ENCODE peak calls at places on chromosomes 2 and 18, in five cellular contexts. One of them, this sample, is unnamed.

GRCh38 chr2:217254111-217254510 is 394.2 kb upstream of the TNP1 start:
- DNase-seq in choroid plexus epithelial cell: no peak
- DNase-seq in sigmoid colon: no peak
- DNase-seq in cardiac fibroblast: no peak
- DNase-seq in GM23338: no peak
- DNase-seq in this sample: no peak

GRCh38 chr18:24402209-24402785 is 4.7 kb upstream of the OSBPL1A start:
- DNase-seq in choroid plexus epithelial cell: no peak
- DNase-seq in sigmoid colon: no peak
- DNase-seq in cardiac fibroblast: no peak
- DNase-seq in GM23338: peak; percentile 70
- DNase-seq in this sample: no peak

GRCh38 chr18:75210274-75211001 is at the start of gene TSHZ1:
- DNase-seq in choroid plexus epithelial cell: peak; percentile 94
- DNase-seq in sigmoid colon: peak; percentile 86
- DNase-seq in cardiac fibroblast: peak; percentile 87
- DNase-seq in GM23338: peak; percentile 80
- DNase-seq in this sample: no peak

GRCh38 chr18:21684731-21685130 is 19.8 kb downstream of the ABHD3 start:
- DNase-seq in choroid plexus epithelial cell: no peak
- DNase-seq in sigmoid colon: no peak
- DNase-seq in cardiac fibroblast: no peak
- DNase-seq in GM23338: no peak
- DNase-seq in this sample: no peak

GRCh38 chr2:141055526-141055925 is 1075.3 kb downstream of the LRP1B start:
- DNase-seq in choroid plexus epithelial cell: peak; percentile 62
- DNase-seq in sigmoid colon: no peak
- DNase-seq in cardiac fibroblast: peak; percentile 38
- DNase-seq in GM23338: no peak
- DNase-seq in this sample: no peak

GRCh38 chr18:55844373-55844772 is 256.4 kb upstream of the TCF4 start:
- DNase-seq in choroid plexus epithelial cell: peak; percentile 30
- DNase-seq in sigmoid colon: no peak
- DNase-seq in cardiac fibroblast: no peak
- DNase-seq in GM23338: no peak
- DNase-seq in this sample: no peak

GRCh38 chr2:7241041-7241440 is 323.8 kb downstream of the RNF144A start:
- DNase-seq in choroid plexus epithelial cell: no peak
- DNase-seq in sigmoid colon: no peak
- DNase-seq in cardiac fibroblast: no peak
- DNase-seq in GM23338: no peak
- DNase-seq in this sample: no peak

GRCh38 chr2:203559640-203560039 is 24.5 kb upstream of the RAPH1 start:
- DNase-seq in choroid plexus epithelial cell: no peak
- DNase-seq in sigmoid colon: no peak
- DNase-seq in cardiac fibroblast: no peak
- DNase-seq in GM23338: no peak
- DNase-seq in this sample: no peak

GRCh38 chr2:64262068-64262467 is 117.8 kb upstream of the PELI1 start:
- DNase-seq in choroid plexus epithelial cell: peak; percentile 69
- DNase-seq in sigmoid colon: no peak
- DNase-seq in cardiac fibroblast: peak; percentile 55
- DNase-seq in GM23338: no peak
- DNase-seq in this sample: no peak

GRCh38 chr2:232998666-232998985 is 14.4 kb downstream of the NGEF start:
- DNase-seq in choroid plexus epithelial cell: no peak
- DNase-seq in sigmoid colon: peak; percentile 48
- DNase-seq in cardiac fibroblast: no peak
- DNase-seq in GM23338: no peak
- DNase-seq in this sample: no peak

GRCh38 chr2:233000886-233001750 is 11.9 kb downstream of the NGEF start:
- DNase-seq in choroid plexus epithelial cell: no peak
- DNase-seq in sigmoid colon: peak; percentile 50
- DNase-seq in cardiac fibroblast: no peak
- DNase-seq in GM23338: no peak
- DNase-seq in this sample: no peak

GRCh38 chr2:233002829-233003657 is 10.0 kb downstream of the NGEF start:
- DNase-seq in choroid plexus epithelial cell: no peak
- DNase-seq in sigmoid colon: no peak
- DNase-seq in cardiac fibroblast: no peak
- DNase-seq in GM23338: no peak
- DNase-seq in this sample: no peak

GRCh38 chr2:232997749-232998665 is 15.0 kb downstream of the NGEF start:
- DNase-seq in choroid plexus epithelial cell: no peak
- DNase-seq in sigmoid colon: peak; percentile 52
- DNase-seq in cardiac fibroblast: no peak
- DNase-seq in GM23338: no peak
- DNase-seq in this sample: no peak

GRCh38 chr2:232999354-232999753 is 13.7 kb downstream of the NGEF start:
- DNase-seq in choroid plexus epithelial cell: no peak
- DNase-seq in sigmoid colon: peak; percentile 26
- DNase-seq in cardiac fibroblast: no peak
- DNase-seq in GM23338: peak; percentile 49
- DNase-seq in this sample: no peak
- TF ChIP-seq CTCF in choroid plexus epithelial cell: no peak
- TF ChIP-seq CTCF in sigmoid colon: no peak
- TF ChIP-seq CTCF in cardiac fibroblast: no peak
- TF ChIP-seq CTCF in GM23338: peak; percentile 32
- TF ChIP-seq CTCF in this sample: no peak

DNA sequence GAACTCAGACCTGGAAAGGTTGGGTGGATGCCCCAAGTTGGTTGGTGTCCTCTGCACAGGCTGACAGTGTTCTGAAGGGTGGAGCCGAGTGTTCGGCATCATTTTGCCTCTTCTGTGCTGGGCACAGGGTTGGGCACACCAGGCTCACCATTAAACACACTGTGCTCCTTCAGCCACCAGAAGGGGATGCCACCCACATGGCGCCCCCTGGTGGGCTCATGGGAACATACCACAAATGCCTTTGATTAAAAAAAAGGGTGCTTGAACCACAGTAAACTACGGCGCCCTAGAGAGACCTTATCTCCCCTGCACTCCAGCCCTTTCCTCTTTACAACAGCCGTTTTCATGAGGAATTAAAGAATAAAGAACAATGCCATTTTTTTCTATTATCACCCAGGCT is 89.4 kb downstream of the CELF4 start:
- DNase-seq in choroid plexus epithelial cell: peak; percentile 2
- DNase-seq in sigmoid colon: no peak
- DNase-seq in cardiac fibroblast: peak; percentile 38
- DNase-seq in GM23338: peak; percentile 74
- DNase-seq in this sample: no peak
- TF ChIP-seq CTCF in choroid plexus epithelial cell: peak; percentile 33
- TF ChIP-seq CTCF in sigmoid colon: no peak
- TF ChIP-seq CTCF in cardiac fibroblast: no peak
- TF ChIP-seq CTCF in GM23338: peak; percentile 85
- TF ChIP-seq CTCF in this sample: peak; percentile 57

GRCh38 chr18:4260107-4260506 is 195.0 kb downstream of the DLGAP1 start:
- DNase-seq in choroid plexus epithelial cell: no peak
- DNase-seq in sigmoid colon: no peak
- DNase-seq in cardiac fibroblast: no peak
- DNase-seq in GM23338: no peak
- DNase-seq in this sample: no peak
- TF ChIP-seq CTCF in choroid plexus epithelial cell: no peak
- TF ChIP-seq CTCF in sigmoid colon: no peak
- TF ChIP-seq CTCF in cardiac fibroblast: no peak
- TF ChIP-seq CTCF in GM23338: no peak
- TF ChIP-seq CTCF in this sample: no peak

DNA sequence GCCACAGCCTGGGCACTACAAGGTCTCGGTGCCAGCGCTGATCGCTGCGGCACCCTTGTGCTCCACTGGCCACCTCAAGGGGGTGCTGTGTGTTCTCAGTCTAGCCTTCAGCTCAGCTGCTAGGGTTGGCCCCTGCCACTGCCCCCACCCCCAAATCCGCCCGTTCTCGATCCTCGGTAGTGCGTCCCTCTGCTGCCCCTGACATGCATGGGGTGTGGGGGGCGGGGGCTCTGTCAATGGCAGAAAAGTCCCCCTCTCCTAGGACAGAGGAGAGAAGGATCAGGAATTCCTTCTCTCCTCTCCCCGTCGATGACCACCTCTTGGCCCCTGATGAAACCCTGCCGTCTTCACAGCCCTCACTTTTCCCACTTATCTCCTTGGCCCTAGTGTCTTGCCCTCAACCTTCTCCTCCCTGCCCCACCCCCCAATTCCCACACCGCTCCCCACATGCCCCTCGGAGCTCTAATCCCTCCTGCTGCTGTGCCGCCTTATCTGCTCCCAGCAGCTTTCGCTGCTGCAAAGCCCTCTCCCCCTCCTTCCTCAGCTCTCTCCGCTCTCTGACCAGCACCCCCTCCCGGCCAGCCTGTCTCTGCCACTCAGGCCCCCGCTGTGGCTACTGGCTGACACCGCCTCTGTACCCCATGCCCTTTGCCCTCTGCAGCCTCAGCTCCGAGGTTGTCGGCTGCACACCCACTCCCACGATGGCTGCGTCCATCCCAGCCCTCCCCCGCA is 4.3 kb upstream of the ASIC4 start:
- DNase-seq in choroid plexus epithelial cell: peak; percentile 64
- DNase-seq in sigmoid colon: peak; percentile 81
- DNase-seq in cardiac fibroblast: peak; percentile 65
- DNase-seq in GM23338: peak; percentile 93
- DNase-seq in this sample: peak; percentile 51
- TF ChIP-seq CTCF in choroid plexus epithelial cell: peak; percentile 84
- TF ChIP-seq CTCF in sigmoid colon: no peak
- TF ChIP-seq CTCF in cardiac fibroblast: peak; percentile 82
- TF ChIP-seq CTCF in GM23338: peak; percentile 85
- TF ChIP-seq CTCF in this sample: peak; percentile 72

GRCh38 chr2:219996366-219996765 is 368.9 kb downstream of the SLC4A3 start:
- DNase-seq in choroid plexus epithelial cell: no peak
- DNase-seq in sigmoid colon: no peak
- DNase-seq in cardiac fibroblast: no peak
- DNase-seq in GM23338: no peak
- DNase-seq in this sample: no peak

GRCh38 chr2:219998714-219999227 is 371.3 kb downstream of the SLC4A3 start:
- DNase-seq in choroid plexus epithelial cell: no peak
- DNase-seq in sigmoid colon: no peak
- DNase-seq in cardiac fibroblast: no peak
- DNase-seq in GM23338: peak; percentile 39
- DNase-seq in this sample: no peak

GRCh38 chr2:219997341-219997851 is 370.0 kb downstream of the SLC4A3 start:
- DNase-seq in choroid plexus epithelial cell: peak; percentile 70
- DNase-seq in sigmoid colon: no peak
- DNase-seq in cardiac fibroblast: peak; percentile 42
- DNase-seq in GM23338: peak; percentile 81
- DNase-seq in this sample: peak; percentile 31

GRCh38 chr2:220000080-220000479 is 372.6 kb downstream of the SLC4A3 start:
- DNase-seq in choroid plexus epithelial cell: peak; percentile 30
- DNase-seq in sigmoid colon: no peak
- DNase-seq in cardiac fibroblast: peak; percentile 24
- DNase-seq in GM23338: no peak
- DNase-seq in this sample: no peak

DNA sequence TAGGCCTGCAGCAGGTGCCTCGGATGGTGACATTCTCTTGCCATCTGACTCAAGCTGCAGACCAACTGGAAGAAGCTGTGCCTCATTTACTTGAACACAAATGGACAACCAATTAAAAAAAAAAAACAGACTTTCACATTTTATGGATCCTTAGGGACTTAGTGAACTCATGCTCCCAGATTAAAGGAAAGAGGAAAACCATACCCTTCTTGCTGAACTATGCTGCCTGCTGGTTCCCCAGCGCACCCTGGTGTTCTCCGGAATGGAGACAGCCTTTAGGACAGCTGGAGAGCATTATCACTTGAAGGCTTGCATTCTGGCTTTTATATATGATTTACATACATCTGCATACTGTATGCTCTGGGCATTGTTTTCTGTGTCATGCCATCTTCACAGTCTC is 370.7 kb downstream of the SLC4A3 start:
- DNase-seq in choroid plexus epithelial cell: no peak
- DNase-seq in sigmoid colon: no peak
- DNase-seq in cardiac fibroblast: no peak
- DNase-seq in GM23338: peak; percentile 36
- DNase-seq in this sample: no peak
- TF ChIP-seq CTCF in choroid plexus epithelial cell: peak; percentile 27
- TF ChIP-seq CTCF in sigmoid colon: no peak
- TF ChIP-seq CTCF in cardiac fibroblast: no peak
- TF ChIP-seq CTCF in GM23338: peak; percentile 69
- TF ChIP-seq CTCF in this sample: no peak